ENCODE peak calls at places on chromosomes 11 and 22, in four cellular contexts. J, Q, K and B are unnamed samples.

GRCh38 chr11:19919050-19919561 is 206.5 kb downstream of the NAV2 start:
- DNase-seq in J (no peak), Q (peak), K (no peak), B (no peak)

GRCh38 chr11:74444173-74444832 is 23.0 kb downstream of the KCNE3 start:
- DNase-seq in J (no peak), Q (no peak), K (peak), B (no peak)

GRCh38 chr11:121795206-121795605 is 320.8 kb downstream of the BLID start:
- DNase-seq in J (no peak), Q (no peak), K (no peak), B (no peak)

GRCh38 chr11:8913961-8914660 is 3.1 kb downstream of the AKIP1 start:
- DNase-seq in J (peak), Q (peak), K (no peak), B (no peak)

GRCh38 chr22:50001388-50002231 is 11.0 kb downstream of the IL17REL start:
- DNase-seq in J (peak), Q (no peak), K (no peak), B (no peak)

GRCh38 chr11:2775626-2776350 is 76.0 kb upstream of the KCNQ1OT1 start:
- DNase-seq in J (no peak), Q (no peak), K (no peak), B (no peak)

GRCh38 chr11:114166897-114167323 is 107.4 kb downstream of the ZBTB16 start:
- DNase-seq in J (no peak), Q (peak), K (no peak), B (no peak)

GRCh38 chr22:17897411-17897810 is 123.1 kb upstream of the BID start:
- DNase-seq in J (no peak), Q (no peak), K (no peak), B (no peak)

GRCh38 chr22:39415506-39415905 is 15.9 kb downstream of the TAB1 start:
- DNase-seq in J (no peak), Q (no peak), K (no peak), B (no peak)

GRCh38 chr11:34501500-34501899 is 12.1 kb downstream of the ELF5 start:
- DNase-seq in J (no peak), Q (peak), K (no peak), B (peak)

GRCh38 chr11:125062931-125063428 is at the start of gene SLC37A2:
- DNase-seq in J (peak), Q (peak), K (no peak), B (peak)